ENCODE peak calls at places on chromosome 22, in seven cellular contexts. B is IMR-90, T is gastrocnemius medialis, S is HCT116, F is A549, A is testis, Q is body of pancreas. D is an unnamed sample. For H3K4me1, the result is how much of the 10 kb centered on the place peaks cover.

GRCh38 chr22:46377566-46378498 is 42.3 kb downstream of the TRMU start:
- DNase-seq in Q (peak), S (peak), B (no peak), T (peak), F (peak), A (no peak), D (peak)

GRCh38 chr22:45709004-45709739 is 37.5 kb downstream of the ATXN10 start:
- DNase-seq in S (no peak), A (no peak), Q (no peak), T (no peak), F (peak), B (peak), D (no peak)

GRCh38 chr22:42388130-42388797 is 43.9 kb downstream of the NFAM1 start:
- DNase-seq in A (no peak), Q (peak), T (no peak), B (peak), F (no peak), S (no peak), D (no peak)

GRCh38 chr22:46976598-46976997 is 214.1 kb downstream of the TBC1D22A start:
- DNase-seq in T (no peak), S (no peak), F (no peak), Q (no peak), B (no peak), A (no peak), D (no peak)

GRCh38 chr22:24445481-24446290 is 18.3 kb downstream of the ADORA2A start:
- DNase-seq in T (no peak), Q (no peak), F (no peak), S (no peak), A (no peak), B (no peak), D (no peak)

GRCh38 chr22:48838376-48838775 is 989.3 kb downstream of the BRD1 start:
- DNase-seq in F (no peak), S (no peak), B (no peak), Q (no peak), T (no peak), A (no peak), D (peak)

GRCh38 chr22:35540600-35541253 is at the start of gene RASD2:
- DNase-seq in Q (peak), B (peak), A (peak), S (no peak), T (peak), F (peak), D (no peak)

GRCh38 chr22:19429950-19430889 is 1.3 kb downstream of the HIRA start:
- DNase-seq in T (no peak), A (peak), F (peak), S (no peak), B (peak), Q (no peak), D (peak)

GRCh38 chr22:20401376-20402020 is 7.5 kb downstream of the ZNF74 start:
- DNase-seq in A (no peak), B (no peak), Q (no peak), S (no peak), F (no peak), T (no peak), D (no peak)

GRCh38 chr22:35426801-35427140 is 26.8 kb downstream of the MCM5 start:
- DNase-seq in S (no peak), A (no peak), B (no peak), T (no peak), Q (no peak), F (no peak), D (no peak)

GRCh38 chr22:44425356-44425755 is 72.7 kb downstream of the RTL6 start:
- DNase-seq in B (peak), F (no peak), Q (no peak), T (no peak), A (no peak), S (no peak), D (no peak)

GRCh38 chr22:44340271-44341239 is 27.8 kb upstream of the SHISAL1 start:
- DNase-seq in S (no peak), A (no peak), B (no peak), F (no peak), Q (no peak), T (no peak), D (no peak)

GRCh38 chr22:21755855-21756284 is 20.3 kb upstream of the YPEL1 start:
- DNase-seq in A (no peak), S (no peak), T (no peak), Q (no peak), F (no peak), B (peak), D (no peak)

GRCh38 chr22:44393066-44393465 is 80.3 kb upstream of the SHISAL1 start:
- DNase-seq in A (no peak), Q (peak), B (no peak), F (no peak), S (no peak), T (no peak), D (peak)

GRCh38 chr22:27780161-27780575 is 21.4 kb downstream of the MN1 start:
- DNase-seq in F (no peak), T (no peak), S (no peak), Q (no peak), B (no peak), A (no peak), D (no peak)

DNA sequence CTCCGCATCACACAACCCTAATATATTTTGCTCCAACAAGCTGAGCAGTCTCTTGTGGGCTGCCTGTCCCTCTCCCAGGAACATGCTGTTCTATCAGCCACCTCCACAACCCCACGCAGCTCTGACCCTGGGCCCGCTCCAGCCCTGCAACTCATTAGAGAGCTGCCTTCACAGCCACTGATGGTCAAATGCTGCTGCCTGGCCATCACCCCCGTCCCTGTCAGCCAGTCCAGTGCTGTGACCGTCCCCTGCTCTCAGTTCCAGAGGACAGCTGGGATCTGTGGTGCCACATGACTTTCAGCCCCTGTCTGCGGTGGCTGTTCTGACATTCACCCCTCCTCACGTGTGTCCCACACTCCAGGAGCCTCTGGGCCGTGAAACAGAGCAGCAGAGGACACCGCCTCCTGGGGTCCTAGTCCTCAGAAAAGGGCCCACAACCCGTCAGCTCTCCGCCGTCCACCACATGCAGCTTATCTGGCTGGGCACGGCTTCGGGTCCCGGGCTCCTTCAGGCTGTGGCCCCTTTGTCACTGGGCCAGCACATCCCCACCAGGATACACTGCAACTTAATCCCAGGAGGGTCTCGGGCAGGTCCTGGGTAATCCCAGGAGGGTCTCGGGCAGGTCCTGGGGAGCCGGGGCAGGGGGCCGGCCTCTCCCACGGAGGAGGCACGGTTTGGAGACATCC is 14.9 kb downstream of the CRELD2 start:
- DNase-seq in A (peak), F (no peak), B (no peak), Q (peak), T (peak), S (no peak), D (peak)
- TF ChIP-seq POLR2A in A (no peak), F (no peak), B (no peak), Q (no peak), T (peak), S (no peak), D (peak)

GRCh38 chr22:50396751-50397370 is 53.7 kb downstream of the PPP6R2 start:
- DNase-seq in A (no peak), T (no peak), F (peak), B (peak), Q (no peak), S (no peak), D (no peak)
- H3K4me1 ChIP-seq in A (under half), T (under half), F (under half), B (under half), Q (under half), S (under half), D (half or more)

GRCh38 chr22:17376950-17377349 is 7.7 kb downstream of the CECR2 start:
- DNase-seq in B (no peak), Q (no peak), T (no peak), F (no peak), A (no peak), S (no peak), D (no peak)
- TF ChIP-seq POLR2A in B (no peak), Q (no peak), T (no peak), F (no peak), A (no peak), S (no peak), D (no peak)

GRCh38 chr22:39176067-39176621 is 23.7 kb upstream of the CBX7 start:
- DNase-seq in Q (peak), A (peak), B (peak), T (peak), S (no peak), F (peak), D (peak)
- H3K4me1 ChIP-seq in Q (under half), A (under half), B (under half), T (half or more), S (under half), F (half or more), D (under half)

DNA sequence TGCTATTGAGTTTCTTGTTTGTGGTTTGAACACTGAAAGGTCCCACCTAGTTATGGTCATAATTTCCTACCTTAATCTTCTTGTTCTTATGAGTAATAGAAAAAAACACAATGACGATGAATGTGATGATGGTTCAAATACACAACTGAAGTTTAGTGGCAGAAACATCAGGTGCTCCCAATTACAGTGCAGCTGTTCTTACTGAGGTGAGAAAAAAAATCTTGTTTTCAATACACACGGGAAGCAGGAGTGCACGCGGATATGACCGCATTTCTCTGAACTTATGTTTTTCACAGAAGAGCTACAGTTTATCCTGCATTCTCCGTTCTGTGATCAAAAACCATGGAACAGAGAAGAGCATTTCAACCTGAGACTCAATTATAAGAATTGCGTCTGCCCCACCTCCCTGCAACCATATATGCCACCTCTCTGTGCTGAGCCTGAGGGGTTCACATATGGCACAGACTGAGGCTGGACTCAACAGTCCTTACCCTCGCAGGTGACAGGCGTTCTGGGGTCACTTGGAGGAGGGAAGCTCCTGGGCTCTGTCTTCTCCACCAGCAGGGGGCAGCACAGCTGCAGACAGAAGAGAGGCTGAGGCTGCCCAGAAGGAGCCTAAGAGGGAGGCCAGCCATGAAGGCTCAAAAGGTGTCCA is 99.7 kb upstream of the IGLL5 start:
- DNase-seq in S (peak), T (no peak), F (peak), B (peak), Q (peak), A (peak), D (peak)
- TF ChIP-seq POLR2A in S (no peak), T (no peak), F (no peak), B (no peak), Q (no peak), A (no peak), D (no peak)